ENCODE peak calls at places on chromosome 14, in nine cellular contexts. U, O, Y, G, A, C, P, H and J are unnamed samples.

GRCh38 chr14:69571879-69572633 is 2.6 kb downstream of the CCDC177 start:
- DNase-seq in U (no peak), A (no peak), C (peak), Y (no peak), O (peak), H (no peak), G (peak), P (no peak), J (no peak)

GRCh38 chr14:49986344-49987014 is 93.6 kb downstream of the ARF6 start:
- DNase-seq in A (no peak), C (no peak), Y (no peak), U (no peak), G (no peak), O (no peak), H (no peak), P (no peak), J (no peak)

GRCh38 chr14:74988131-74988530 is 14.6 kb upstream of the EIF2B2 start:
- DNase-seq in U (no peak), O (no peak), P (no peak), H (no peak), A (no peak), C (no peak), G (no peak), Y (no peak), J (no peak)

GRCh38 chr14:64849940-64850339 is 29.8 kb downstream of the SPTB start:
- DNase-seq in Y (no peak), O (no peak), C (no peak), U (no peak), A (no peak), P (no peak), H (no peak), G (no peak), J (no peak)

GRCh38 chr14:25848601-25849000 is 749.2 kb downstream of the NOVA1 start:
- DNase-seq in C (no peak), H (no peak), P (no peak), O (no peak), A (no peak), G (no peak), Y (no peak), U (no peak), J (no peak)

GRCh38 chr14:21042918-21043317 is 756 bp downstream of the RNASE7 start:
- DNase-seq in O (peak), Y (no peak), C (no peak), A (no peak), H (peak), U (no peak), P (no peak), G (no peak), J (no peak)

GRCh38 chr14:88729159-88729558 is 63.6 kb downstream of the EML5 start:
- DNase-seq in G (no peak), C (no peak), P (no peak), A (no peak), Y (no peak), H (no peak), U (no peak), O (no peak), J (no peak)

GRCh38 chr14:94624537-94625352 is 12.6 kb downstream of the SERPINA3 start:
- DNase-seq in C (no peak), O (no peak), U (no peak), P (no peak), H (no peak), Y (no peak), A (no peak), G (no peak), J (no peak)

GRCh38 chr14:76829016-76829365 is 2.8 kb downstream of the LRRC74A start:
- DNase-seq in U (no peak), H (no peak), G (no peak), C (peak), A (peak), P (no peak), Y (no peak), O (no peak), J (no peak)

GRCh38 chr14:101781240-101782061 is 19.9 kb downstream of the PPP2R5C start:
- DNase-seq in H (no peak), C (no peak), U (peak), A (peak), O (peak), P (peak), G (peak), Y (no peak), J (no peak)

GRCh38 chr14:24057867-24058259 is 6.1 kb downstream of the CARMIL3 start:
- DNase-seq in Y (no peak), O (no peak), P (no peak), C (no peak), G (no peak), H (no peak), A (no peak), U (no peak), J (no peak)

GRCh38 chr14:22915886-22916521 is 2.9 kb downstream of the RBM23 start:
- DNase-seq in H (no peak), G (no peak), U (no peak), P (no peak), A (no peak), Y (no peak), C (peak), O (no peak), J (no peak)

GRCh38 chr14:32468955-32469354 is 139.9 kb downstream of the AKAP6 start:
- DNase-seq in O (no peak), Y (no peak), H (no peak), P (no peak), A (no peak), U (no peak), G (no peak), C (no peak), J (no peak)

GRCh38 chr14:96631621-96632362 is 129.6 kb downstream of the PAPOLA start:
- DNase-seq in C (no peak), H (no peak), P (no peak), A (no peak), O (no peak), G (no peak), U (no peak), Y (no peak), J (no peak)

GRCh38 chr14:77040309-77040994 is 11.9 kb upstream of the IRF2BPL start:
- DNase-seq in P (peak), U (peak), G (peak), A (peak), C (peak), H (peak), O (peak), Y (peak), J (peak)

GRCh38 chr14:105021656-105022275 is 883 bp upstream of the CDCA4 start:
- DNase-seq in G (peak), U (peak), P (peak), H (no peak), A (no peak), Y (no peak), C (peak), O (peak), J (no peak)

GRCh38 chr14:89550761-89551283 is 133.8 kb upstream of the FOXN3 start:
- DNase-seq in A (no peak), G (no peak), H (no peak), C (no peak), O (no peak), U (no peak), Y (no peak), P (no peak), J (no peak)

GRCh38 chr14:100864960-100865681 is 38.4 kb downstream of the RTL1 start:
- DNase-seq in O (no peak), H (no peak), U (no peak), Y (no peak), G (no peak), C (peak), A (no peak), P (no peak), J (no peak)

GRCh38 chr14:52363969-52364368 is 49.9 kb downstream of the PTGER2 start:
- DNase-seq in U (no peak), Y (no peak), G (no peak), H (no peak), C (no peak), A (no peak), P (no peak), O (peak), J (no peak)

GRCh38 chr14:64478634-64479250 is 13.4 kb downstream of the AKAP5 start:
- DNase-seq in P (no peak), U (no peak), O (peak), G (no peak), H (no peak), C (no peak), A (no peak), Y (no peak), J (no peak)

GRCh38 chr14:65229431-65230286 is 127.3 kb upstream of the MAX start:
- DNase-seq in U (peak), O (peak), A (peak), G (peak), C (peak), Y (peak), P (peak), H (peak), J (no peak)

GRCh38 chr14:77965919-77966435 is 166.1 kb downstream of the ADCK1 start:
- DNase-seq in P (peak), U (no peak), H (no peak), O (peak), A (no peak), Y (no peak), G (peak), C (peak), J (no peak)

GRCh38 chr14:51460051-51460450 is 191.7 kb upstream of the FRMD6 start:
- DNase-seq in H (no peak), O (no peak), U (no peak), P (no peak), G (no peak), A (no peak), C (no peak), Y (no peak), J (no peak)

GRCh38 chr14:79732911-79733310 is 478.4 kb downstream of the DIO2 start:
- DNase-seq in A (no peak), Y (no peak), C (no peak), O (no peak), P (no peak), H (no peak), U (no peak), G (no peak), J (no peak)

GRCh38 chr14:95480109-95480886 is 36.2 kb downstream of the SYNE3 start:
- DNase-seq in C (no peak), P (no peak), A (peak), G (no peak), U (peak), O (no peak), Y (peak), H (no peak), J (no peak)

GRCh38 chr14:101256266-101256665 is 305.0 kb upstream of the DIO3 start:
- DNase-seq in P (no peak), H (no peak), Y (no peak), O (no peak), A (no peak), U (no peak), C (no peak), G (no peak), J (no peak)

GRCh38 chr14:77579065-77579464 is 37.4 kb downstream of the SPTLC2 start:
- DNase-seq in U (no peak), H (no peak), Y (no peak), A (no peak), O (no peak), P (no peak), G (no peak), C (no peak), J (no peak)

GRCh38 chr14:50974118-50974517 is 29.8 kb upstream of the PYGL start:
- DNase-seq in P (no peak), A (no peak), O (no peak), C (no peak), G (no peak), Y (no peak), H (no peak), U (no peak), J (no peak)

GRCh38 chr14:70821916-70822705 is 12.8 kb upstream of the MAP3K9 start:
- DNase-seq in U (peak), C (peak), P (peak), H (no peak), O (peak), Y (no peak), A (peak), G (peak), J (no peak)

GRCh38 chr14:50955373-50956043 is 11.2 kb upstream of the PYGL start:
- DNase-seq in U (peak), P (peak), A (peak), H (no peak), C (peak), Y (peak), O (peak), G (peak), J (peak)